ENCODE peak calls at places on chromosomes 11 and 22, in eight cellular contexts. R, V, L, I, H, S, U and D are unnamed samples.

GRCh38 chr22:21070690-21071615 is 25.2 kb downstream of the LRRC74B start:
- DNase-seq in U (no peak), I (no peak), V (no peak), R (peak; percentile 20), H (no peak), L (no peak), S (no peak), D (no peak)

GRCh38 chr11:47980907-47981621 is 705 bp downstream of the PTPRJ start:
- DNase-seq in H (peak; percentile 51), U (peak; percentile 39), R (peak; percentile 45), V (no peak), S (peak; percentile 83), L (peak; percentile 88), I (peak; percentile 82), D (no peak)

GRCh38 chr11:45087301-45087700 is 59.1 kb upstream of the PRDM11 start:
- DNase-seq in S (no peak), V (no peak), U (no peak), I (peak; percentile 41), L (no peak), R (no peak), H (no peak), D (peak; percentile 59)

GRCh38 chr11:126290887-126291286 is 8.0 kb downstream of the TIRAP start:
- DNase-seq in L (no peak), I (no peak), S (no peak), U (no peak), H (no peak), R (no peak), V (no peak), D (no peak)

GRCh38 chr11:13328276-13328675 is 50.7 kb downstream of the BMAL1 start:
- DNase-seq in H (no peak), I (no peak), R (no peak), U (no peak), V (no peak), S (no peak), L (no peak), D (no peak)

GRCh38 chr11:61028135-61028729 is 56.8 kb downstream of the CD6 start:
- DNase-seq in V (no peak), R (no peak), L (no peak), S (no peak), I (no peak), U (peak; percentile 47), H (no peak), D (no peak)

GRCh38 chr22:23204125-23204488 is 23.8 kb downstream of the BCR start:
- DNase-seq in I (peak; percentile 80), U (no peak), H (no peak), V (no peak), L (no peak), R (no peak), S (no peak), D (no peak)

GRCh38 chr22:20430641-20431519 is 6.7 kb downstream of the SCARF2 start:
- DNase-seq in H (peak; percentile 67), U (peak; percentile 63), V (peak; percentile 33), S (peak; percentile 87), I (peak; percentile 75), R (peak; percentile 69), L (peak; percentile 93), D (peak; percentile 76)

GRCh38 chr11:783581-784015 is 6.3 kb downstream of the CEND1 start:
- DNase-seq in U (peak; percentile 80), I (peak; percentile 94), S (peak; percentile 98), R (peak; percentile 99), V (peak; percentile 78), L (peak; percentile 94), H (peak; percentile 42), D (peak; percentile 50)

DNA sequence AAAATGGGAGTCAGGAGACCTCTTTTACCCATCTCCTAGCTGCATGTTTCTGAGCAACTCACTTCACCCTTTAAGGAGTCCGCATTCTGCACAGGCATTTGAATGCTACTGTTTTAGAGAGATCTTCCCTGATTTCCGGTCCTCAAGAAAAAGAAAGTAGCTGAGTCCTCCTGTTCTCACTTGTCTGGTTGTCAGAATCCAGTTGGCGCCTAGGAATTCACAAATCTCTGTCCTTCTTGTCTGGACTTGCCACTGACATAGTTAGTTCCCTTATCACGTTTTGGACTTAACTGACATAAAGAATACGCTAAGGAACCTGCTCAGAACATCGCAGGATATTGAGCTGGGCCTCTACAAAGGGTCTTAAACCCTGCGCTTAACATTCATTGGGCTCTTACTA is 61.3 kb upstream of the OR5P2 start:
- DNase-seq in L (no peak), H (no peak), I (no peak), V (no peak), U (no peak), S (no peak), R (no peak), D (peak; percentile 9)
- H2AFZ ChIP-seq in L (peak overlapping the region; percentile 59), H (no peak overlapping the region), I (peak overlapping the region; percentile 37), V (no peak overlapping the region), U (no peak overlapping the region), S (no peak overlapping the region), R (no peak overlapping the region), D (no peak overlapping the region)

GRCh38 chr22:38973289-38974169 is 8.6 kb upstream of the APOBEC3B start:
- DNase-seq in H (peak; percentile 43), I (peak; percentile 51), V (no peak), L (peak; percentile 80), U (peak; percentile 55), S (peak; percentile 88), R (peak; percentile 80), D (peak; percentile 26)
- H2AFZ ChIP-seq in H (peak overlapping the region; percentile 3), I (no peak overlapping the region), V (no peak overlapping the region), L (peak overlapping the region; percentile 86), U (peak overlapping the region; percentile 70), S (peak overlapping the region; percentile 79), R (no peak overlapping the region), D (no peak overlapping the region)

DNA sequence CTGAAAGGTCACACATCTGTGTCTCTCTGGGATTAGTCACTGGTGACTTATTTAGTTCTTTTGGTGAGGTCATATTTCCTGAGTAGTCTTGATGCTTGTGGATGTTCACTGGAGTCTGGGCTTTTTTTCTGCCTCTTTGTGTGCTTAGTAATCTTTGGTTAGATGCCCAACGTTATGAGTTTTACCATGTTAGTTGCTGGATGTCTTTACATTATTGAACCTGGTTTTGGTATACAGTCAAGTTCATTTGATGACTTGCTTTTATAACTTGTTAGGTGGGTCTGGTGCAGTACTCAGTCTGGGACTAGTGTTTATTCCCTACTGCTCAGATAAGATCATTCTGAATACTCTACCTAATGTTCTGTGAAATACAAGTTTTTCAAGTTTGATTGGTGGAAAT is 26.2 kb upstream of the SLC37A2 start:
- DNase-seq in H (no peak), V (no peak), I (peak; percentile 96), L (no peak), U (peak; percentile 82), R (no peak), S (no peak), D (no peak)
- H2AFZ ChIP-seq in H (no peak overlapping the region), V (no peak overlapping the region), I (peak overlapping the region; percentile 32), L (no peak overlapping the region), U (no peak overlapping the region), R (no peak overlapping the region), S (no peak overlapping the region), D (no peak overlapping the region)

DNA sequence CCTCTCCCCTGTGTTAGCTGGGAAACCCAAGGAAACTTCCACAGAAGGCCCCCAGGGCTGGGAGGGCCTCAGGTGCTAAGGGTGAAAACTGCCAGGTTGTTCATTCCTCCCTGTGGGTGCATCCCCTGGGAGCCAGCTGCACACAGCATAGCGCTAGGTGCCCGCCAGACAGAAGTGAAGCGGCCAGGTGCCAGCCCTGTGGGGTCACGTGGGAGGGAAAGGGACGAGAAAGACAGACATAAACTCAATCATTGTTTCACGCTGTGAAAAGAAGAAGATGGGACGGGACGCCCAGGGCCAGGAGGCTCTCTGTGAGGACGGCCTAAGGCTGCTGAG is 31.6 kb upstream of the HMOX1 start:
- DNase-seq in U (no peak), V (no peak), I (no peak), L (no peak), H (no peak), S (no peak), R (no peak), D (no peak)
- H2AFZ ChIP-seq in U (no peak overlapping the region), V (no peak overlapping the region), I (no peak overlapping the region), L (no peak overlapping the region), H (no peak overlapping the region), S (no peak overlapping the region), R (no peak overlapping the region), D (no peak overlapping the region)

GRCh38 chr11:100683107-100683506 is 4.0 kb upstream of the ARHGAP42 start:
- DNase-seq in V (no peak), S (no peak), H (no peak), I (no peak), R (no peak), U (no peak), L (no peak), D (no peak)

GRCh38 chr11:100682247-100682969 is 4.7 kb upstream of the ARHGAP42 start:
- DNase-seq in U (peak; percentile 78), H (no peak), L (no peak), I (peak; percentile 56), R (no peak), S (peak; percentile 56), V (peak; percentile 21), D (peak; percentile 10)

GRCh38 chr11:100677796-100678195 is 9.3 kb upstream of the ARHGAP42 start:
- DNase-seq in H (no peak), I (no peak), L (no peak), S (no peak), V (no peak), R (no peak), U (no peak), D (no peak)

GRCh38 chr11:100680070-100680469 is 7.0 kb upstream of the ARHGAP42 start:
- DNase-seq in U (no peak), R (no peak), L (no peak), I (no peak), S (no peak), V (no peak), H (no peak), D (no peak)

GRCh38 chr11:100681064-100681502 is 6.0 kb upstream of the ARHGAP42 start:
- DNase-seq in I (no peak), V (peak; percentile 80), S (peak; percentile 69), R (peak; percentile 67), H (peak; percentile 58), L (no peak), U (peak; percentile 91), D (peak; percentile 78)
- H2AFZ ChIP-seq in I (no peak overlapping the region), V (peak overlapping the region; percentile 92), S (no peak overlapping the region), R (no peak overlapping the region), H (peak overlapping the region; percentile 72), L (no peak overlapping the region), U (peak overlapping the region; percentile 50), D (no peak overlapping the region)

GRCh38 chr11:106624377-106624776 is 393.9 kb downstream of the GUCY1A2 start:
- DNase-seq in L (no peak), I (no peak), V (no peak), H (no peak), S (peak; percentile 43), R (no peak), U (peak; percentile 54), D (no peak)

GRCh38 chr11:106621479-106621878 is 396.8 kb downstream of the GUCY1A2 start:
- DNase-seq in V (no peak), L (no peak), U (no peak), R (no peak), S (no peak), H (no peak), I (no peak), D (no peak)

GRCh38 chr11:106614280-106614679 is 404.0 kb downstream of the GUCY1A2 start:
- DNase-seq in U (no peak), V (no peak), R (no peak), H (no peak), I (no peak), S (no peak), L (no peak), D (no peak)

GRCh38 chr11:106619320-106619990 is 398.8 kb downstream of the GUCY1A2 start:
- DNase-seq in U (peak; percentile 44), H (no peak), V (no peak), S (no peak), R (no peak), L (no peak), I (no peak), D (no peak)
- H2AFZ ChIP-seq in U (no peak overlapping the region), H (no peak overlapping the region), V (no peak overlapping the region), S (no peak overlapping the region), R (no peak overlapping the region), L (no peak overlapping the region), I (no peak overlapping the region), D (no peak overlapping the region)

GRCh38 chr11:96063886-96064285 is 140.0 kb upstream of the MTMR2 start:
- DNase-seq in I (no peak), U (no peak), V (no peak), S (no peak), L (no peak), R (no peak), H (no peak), D (no peak)
- H2AFZ ChIP-seq in I (no peak overlapping the region), U (no peak overlapping the region), V (no peak overlapping the region), S (no peak overlapping the region), L (no peak overlapping the region), R (no peak overlapping the region), H (no peak overlapping the region), D (no peak overlapping the region)